ENCODE peak calls at places on chromosomes 3 and 15, in eight cellular contexts. One of them, this sample, is unnamed. For H3K27me3, the result is how much of the 10 kb centered on the place peaks cover.

GRCh38 chr15:101153801-101154656 is 97.8 kb downstream of the CHSY1 start:
- DNase-seq in breast epithelium: no peak
- DNase-seq in K562: no peak
- DNase-seq in SK-N-SH: no peak
- DNase-seq in sigmoid colon: peak
- DNase-seq in Panc1: no peak
- DNase-seq in HepG2: no peak
- DNase-seq in esophagus muscularis mucosa: no peak
- DNase-seq in this sample: no peak

GRCh38 chr3:108477511-108478147 is 32.8 kb downstream of the MYH15 start:
- DNase-seq in SK-N-SH: peak
- DNase-seq in K562: peak
- DNase-seq in breast epithelium: no peak
- DNase-seq in sigmoid colon: no peak
- DNase-seq in esophagus muscularis mucosa: no peak
- DNase-seq in HepG2: peak
- DNase-seq in Panc1: no peak
- DNase-seq in this sample: peak

GRCh38 chr15:26739791-26740190 is 33.1 kb downstream of the GABRB3 start:
- DNase-seq in Panc1: no peak
- DNase-seq in SK-N-SH: no peak
- DNase-seq in breast epithelium: no peak
- DNase-seq in K562: no peak
- DNase-seq in esophagus muscularis mucosa: peak
- DNase-seq in sigmoid colon: no peak
- DNase-seq in HepG2: no peak
- DNase-seq in this sample: no peak

GRCh38 chr3:116155830-116156229 is 289.5 kb downstream of the LSAMP start:
- DNase-seq in SK-N-SH: no peak
- DNase-seq in Panc1: no peak
- DNase-seq in K562: no peak
- DNase-seq in breast epithelium: no peak
- DNase-seq in sigmoid colon: no peak
- DNase-seq in esophagus muscularis mucosa: no peak
- DNase-seq in HepG2: no peak
- DNase-seq in this sample: no peak

GRCh38 chr3:14289590-14290453 is 111.2 kb downstream of the LSM3 start:
- DNase-seq in esophagus muscularis mucosa: no peak
- DNase-seq in Panc1: peak
- DNase-seq in HepG2: peak
- DNase-seq in breast epithelium: no peak
- DNase-seq in K562: peak
- DNase-seq in sigmoid colon: no peak
- DNase-seq in SK-N-SH: no peak
- DNase-seq in this sample: no peak

GRCh38 chr15:82699726-82700125 is 9.9 kb downstream of the AP3B2 start:
- DNase-seq in sigmoid colon: no peak
- DNase-seq in esophagus muscularis mucosa: no peak
- DNase-seq in Panc1: no peak
- DNase-seq in K562: no peak
- DNase-seq in SK-N-SH: no peak
- DNase-seq in HepG2: no peak
- DNase-seq in breast epithelium: no peak
- DNase-seq in this sample: no peak

GRCh38 chr15:57769266-57769665 is 62.8 kb downstream of the POLR2M start:
- DNase-seq in esophagus muscularis mucosa: no peak
- DNase-seq in K562: no peak
- DNase-seq in HepG2: no peak
- DNase-seq in breast epithelium: no peak
- DNase-seq in SK-N-SH: no peak
- DNase-seq in Panc1: no peak
- DNase-seq in sigmoid colon: peak
- DNase-seq in this sample: no peak

GRCh38 chr3:16290007-16290826 is 25.2 kb downstream of the OXNAD1 start:
- DNase-seq in SK-N-SH: peak
- DNase-seq in HepG2: peak
- DNase-seq in breast epithelium: no peak
- DNase-seq in Panc1: peak
- DNase-seq in sigmoid colon: no peak
- DNase-seq in esophagus muscularis mucosa: no peak
- DNase-seq in K562: peak
- DNase-seq in this sample: peak

DNA sequence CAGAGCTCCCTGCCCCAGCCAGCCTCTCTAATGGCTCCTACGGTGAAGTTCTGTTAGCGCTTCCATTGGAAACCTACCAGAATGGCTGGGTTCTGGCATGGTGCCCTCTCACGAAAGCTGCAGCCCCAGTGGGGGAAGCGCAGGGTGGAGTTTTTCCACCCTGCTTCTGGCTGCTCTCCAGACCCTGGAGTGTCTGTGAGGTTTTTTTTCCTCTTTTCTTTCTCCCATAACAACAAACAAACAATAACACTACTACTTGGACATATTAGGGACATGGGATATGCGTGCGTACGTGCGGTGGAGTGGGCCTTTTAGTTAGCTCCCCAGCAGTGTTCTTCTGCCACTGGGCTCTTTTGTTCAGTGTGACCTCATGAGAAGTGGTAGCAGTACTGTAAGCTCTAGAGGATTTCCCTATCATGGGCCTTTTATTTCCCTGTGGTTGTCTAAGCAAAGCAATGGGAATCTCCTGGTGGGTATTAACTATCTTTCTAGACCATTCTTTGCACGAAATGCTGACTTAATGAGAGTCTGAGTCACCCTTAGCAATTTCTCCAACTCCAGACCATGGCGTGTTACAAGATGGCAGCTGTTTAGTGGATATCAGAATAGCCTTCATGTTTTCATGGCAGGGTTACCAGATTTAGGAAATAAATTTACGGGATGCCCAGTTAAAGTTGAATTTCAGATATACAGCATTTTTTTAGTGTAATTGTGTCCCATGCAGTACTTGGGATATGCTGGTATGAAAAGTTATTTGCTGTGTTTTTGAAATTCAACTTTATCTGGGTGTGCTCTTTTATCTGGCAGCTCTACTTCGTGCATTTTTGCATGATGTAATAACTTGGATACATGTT is 162.0 kb downstream of the FNDC3B start:
- DNase-seq in sigmoid colon: peak
- DNase-seq in HepG2: no peak
- DNase-seq in Panc1: no peak
- DNase-seq in SK-N-SH: peak
- DNase-seq in esophagus muscularis mucosa: no peak
- DNase-seq in breast epithelium: peak
- DNase-seq in K562: peak
- DNase-seq in this sample: no peak
- TF ChIP-seq POLR2AphosphoS5 in sigmoid colon: no peak
- TF ChIP-seq POLR2AphosphoS5 in HepG2: no peak
- TF ChIP-seq POLR2AphosphoS5 in Panc1: no peak
- TF ChIP-seq POLR2AphosphoS5 in SK-N-SH: no peak
- TF ChIP-seq POLR2AphosphoS5 in esophagus muscularis mucosa: peak
- TF ChIP-seq POLR2AphosphoS5 in breast epithelium: no peak
- TF ChIP-seq POLR2AphosphoS5 in K562: no peak
- TF ChIP-seq POLR2AphosphoS5 in this sample: peak

DNA sequence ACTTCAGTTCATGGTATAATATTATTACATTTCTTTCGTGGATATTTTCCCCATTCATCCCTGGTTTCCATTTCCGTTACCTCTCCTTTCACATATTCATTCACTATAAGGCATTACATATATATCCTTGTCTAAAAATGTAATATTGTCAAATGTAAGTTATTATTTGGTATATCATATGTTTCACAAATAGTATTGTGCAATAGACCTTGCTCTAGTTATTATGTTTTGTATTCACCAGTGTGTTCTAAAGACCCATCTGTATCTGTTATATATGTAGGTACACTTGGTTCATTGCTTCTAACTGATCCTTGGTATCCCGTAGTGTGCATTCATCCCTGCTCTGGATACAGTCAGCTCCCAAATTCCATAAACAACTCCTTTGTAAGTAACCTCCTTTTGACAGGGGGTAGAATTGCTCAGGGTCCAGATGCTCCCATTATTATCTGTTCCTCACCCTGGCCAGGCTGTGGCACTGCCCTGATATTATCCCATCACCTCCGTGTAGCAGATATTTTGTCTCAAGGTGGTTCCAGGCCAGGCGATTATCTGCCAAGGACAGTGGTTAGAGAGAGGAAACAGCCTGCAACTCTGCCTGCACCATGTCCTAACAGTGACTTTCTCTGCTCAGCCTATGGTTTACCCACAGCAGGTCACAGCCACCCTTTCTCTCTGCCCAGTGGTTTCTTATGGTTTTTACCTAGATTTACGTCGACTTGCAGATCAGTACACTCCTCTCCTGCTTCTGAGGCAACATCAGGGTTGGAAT is 29.2 kb downstream of the PAQR9 start:
- DNase-seq in SK-N-SH: no peak
- DNase-seq in breast epithelium: no peak
- DNase-seq in sigmoid colon: no peak
- DNase-seq in esophagus muscularis mucosa: peak
- DNase-seq in K562: no peak
- DNase-seq in HepG2: no peak
- DNase-seq in Panc1: no peak
- DNase-seq in this sample: no peak
- H3K27me3 ChIP-seq in SK-N-SH: under half
- H3K27me3 ChIP-seq in breast epithelium: under half
- H3K27me3 ChIP-seq in sigmoid colon: under half
- H3K27me3 ChIP-seq in esophagus muscularis mucosa: under half
- H3K27me3 ChIP-seq in K562: under half
- H3K27me3 ChIP-seq in HepG2: under half
- H3K27me3 ChIP-seq in Panc1: under half
- H3K27me3 ChIP-seq in this sample: under half

GRCh38 chr3:112561693-112562529 is at the start of the genes ATG3 and SLC35A5:
- DNase-seq in breast epithelium: peak
- DNase-seq in K562: peak
- DNase-seq in SK-N-SH: peak
- DNase-seq in sigmoid colon: peak
- DNase-seq in HepG2: peak
- DNase-seq in esophagus muscularis mucosa: peak
- DNase-seq in Panc1: peak
- DNase-seq in this sample: peak
- TF ChIP-seq POLR2AphosphoS5 in breast epithelium: peak
- TF ChIP-seq POLR2AphosphoS5 in K562: peak
- TF ChIP-seq POLR2AphosphoS5 in SK-N-SH: peak
- TF ChIP-seq POLR2AphosphoS5 in sigmoid colon: peak
- TF ChIP-seq POLR2AphosphoS5 in HepG2: peak
- TF ChIP-seq POLR2AphosphoS5 in esophagus muscularis mucosa: peak
- TF ChIP-seq POLR2AphosphoS5 in Panc1: peak
- TF ChIP-seq POLR2AphosphoS5 in this sample: peak

GRCh38 chr15:31480356-31481058 is 153.9 kb downstream of the KLF13 start:
- DNase-seq in HepG2: no peak
- DNase-seq in K562: no peak
- DNase-seq in breast epithelium: no peak
- DNase-seq in sigmoid colon: peak
- DNase-seq in SK-N-SH: no peak
- DNase-seq in esophagus muscularis mucosa: no peak
- DNase-seq in Panc1: no peak
- DNase-seq in this sample: no peak
- H3K27me3 ChIP-seq in HepG2: under half
- H3K27me3 ChIP-seq in K562: under half
- H3K27me3 ChIP-seq in breast epithelium: under half
- H3K27me3 ChIP-seq in sigmoid colon: under half
- H3K27me3 ChIP-seq in SK-N-SH: under half
- H3K27me3 ChIP-seq in esophagus muscularis mucosa: under half
- H3K27me3 ChIP-seq in Panc1: under half
- H3K27me3 ChIP-seq in this sample: under half

This sample was measured in HL-60.